ENCODE peak calls at places on chromosomes 6 and 20, in seven cellular contexts. P is psoas muscle, M is heart right ventricle, O is transverse colon, J is aorta, W is cardiac muscle cell, V is astrocyte. R is an unnamed sample.

GRCh38 chr20:64038579-64039292 is 2.8 kb downstream of the C20orf204 start:
- DNase-seq in V (peak; percentile 69), P (peak; percentile 85), M (peak; percentile 83), J (peak; percentile 92), W (peak; percentile 83), O (peak; percentile 78), R (peak; percentile 78)

GRCh38 chr6:170156448-170157375 is 134.2 kb downstream of the DLL1 start:
- DNase-seq in W (no peak), J (no peak), P (peak; percentile 36), V (no peak), M (no peak), O (no peak), R (no peak)

GRCh38 chr6:84432616-84433015 is 205.2 kb upstream of the CEP162 start:
- DNase-seq in J (no peak), P (no peak), W (no peak), V (no peak), O (no peak), M (no peak), R (no peak)

GRCh38 chr6:35519313-35520015 is 6.8 kb upstream of the TULP1 start:
- DNase-seq in J (no peak), V (no peak), M (no peak), O (no peak), W (no peak), P (no peak), R (no peak)

GRCh38 chr6:30480536-30481156 is 8.7 kb upstream of the HLA-E start:
- DNase-seq in O (no peak), W (no peak), P (no peak), M (no peak), V (no peak), J (no peak), R (no peak)

GRCh38 chr20:36085686-36086267 is 68.8 kb upstream of the EPB41L1 start:
- DNase-seq in O (peak; percentile 70), V (peak; percentile 65), M (no peak), W (no peak), P (no peak), J (no peak), R (peak; percentile 74)

GRCh38 chr6:108651781-108652227 is 91.1 kb downstream of the FOXO3 start:
- DNase-seq in W (no peak), V (peak; percentile 92), P (peak; percentile 76), O (no peak), M (no peak), J (peak; percentile 79), R (peak; percentile 92)

GRCh38 chr20:18456600-18456999 is 10.2 kb downstream of the DZANK1 start:
- DNase-seq in J (no peak), O (no peak), V (no peak), M (no peak), W (no peak), P (no peak), R (no peak)

GRCh38 chr6:25652007-25652515 is at the start of gene SCGN:
- DNase-seq in P (peak; percentile 61), M (peak; percentile 62), V (peak; percentile 45), W (peak; percentile 91), O (peak; percentile 58), J (peak; percentile 88), R (peak; percentile 61)

GRCh38 chr6:137086031-137086430 is 41.3 kb upstream of the IL20RA start:
- DNase-seq in W (no peak), P (no peak), J (no peak), V (no peak), O (no peak), M (no peak), R (no peak)

GRCh38 chr6:66068907-66069306 is 361.9 kb upstream of the EYS start:
- DNase-seq in O (no peak), P (no peak), V (no peak), J (no peak), W (no peak), M (no peak), R (no peak)

GRCh38 chr20:43849496-43850197 is 65.0 kb upstream of the TOX2 start:
- DNase-seq in W (no peak), M (no peak), O (no peak), P (peak; percentile 55), J (no peak), V (peak; percentile 50), R (peak; percentile 57)

GRCh38 chr6:36510365-36510764 is 36.9 kb downstream of the STK38 start:
- DNase-seq in M (peak; percentile 25), W (no peak), P (no peak), J (no peak), V (no peak), O (peak; percentile 95), R (no peak)

GRCh38 chr6:81138236-81138635 is 614.2 kb downstream of the TENT5A start:
- DNase-seq in J (no peak), V (no peak), M (no peak), W (no peak), P (no peak), O (no peak), R (no peak)

GRCh38 chr20:43925786-43926185 is 11.1 kb downstream of the TOX2 start:
- DNase-seq in O (peak; percentile 40), J (peak; percentile 71), M (peak; percentile 38), P (no peak), W (no peak), V (peak; percentile 36), R (peak; percentile 66)

GRCh38 chr6:156977527-156978291 is 200.5 kb downstream of the ARID1B start:
- DNase-seq in J (no peak), M (no peak), V (peak; percentile 53), W (no peak), O (no peak), P (peak; percentile 64), R (peak; percentile 53)

GRCh38 chr6:156980515-156980914 is 203.3 kb downstream of the ARID1B start:
- DNase-seq in W (peak; percentile 56), M (no peak), O (no peak), V (no peak), J (no peak), P (no peak), R (no peak)

GRCh38 chr6:156978948-156979347 is 201.8 kb downstream of the ARID1B start:
- DNase-seq in W (no peak), V (no peak), M (no peak), J (no peak), P (no peak), O (no peak), R (no peak)

GRCh38 chr6:156982168-156982567 is 205.0 kb downstream of the ARID1B start:
- DNase-seq in J (no peak), M (no peak), W (no peak), V (no peak), P (no peak), O (no peak), R (no peak)

GRCh38 chr6:156980948-156981347 is 203.8 kb downstream of the ARID1B start:
- DNase-seq in V (no peak), P (no peak), M (no peak), O (no peak), J (no peak), W (no peak), R (no peak)
- H3K4me1 ChIP-seq in V (no peaks in the 10 kb centered on the region), P (peaks cover 82% of the 10 kb centered on the region), M (peaks cover 75% of the 10 kb centered on the region), O (peaks cover 71% of the 10 kb centered on the region), J (peaks cover 8% of the 10 kb centered on the region), W (peaks cover 4% of the 10 kb centered on the region), R (no peaks in the 10 kb centered on the region)

DNA sequence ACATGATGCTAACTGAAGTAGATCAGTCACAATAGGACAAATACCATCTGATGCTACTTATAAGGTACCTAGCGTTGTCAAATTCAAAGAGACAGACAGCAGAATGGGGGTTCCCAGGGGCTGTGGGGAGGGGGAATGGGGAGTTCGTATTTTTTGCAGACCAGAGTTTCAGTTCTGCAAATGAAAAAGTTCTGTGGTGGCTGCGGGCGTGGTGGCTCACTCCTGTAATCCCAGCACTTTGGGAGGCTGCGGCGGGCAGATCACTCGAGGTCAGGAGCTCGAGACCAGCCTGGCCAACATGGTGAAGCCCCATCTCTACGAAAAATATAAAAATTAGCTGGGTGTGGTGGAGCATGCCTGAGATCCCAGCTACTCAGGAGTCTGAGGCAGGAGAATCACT is 68.1 kb downstream of the SLC22A23 start:
- DNase-seq in J (no peak), P (no peak), W (no peak), O (no peak), V (no peak), M (no peak), R (no peak)
- H3K4me1 ChIP-seq in J (no peaks in the 10 kb centered on the region), P (peaks cover 8% of the 10 kb centered on the region), W (peaks cover 19% of the 10 kb centered on the region), O (peaks cover 82% of the 10 kb centered on the region), V (peaks cover 38% of the 10 kb centered on the region), M (peaks cover 19% of the 10 kb centered on the region), R (peaks cover 3% of the 10 kb centered on the region)

GRCh38 chr20:5153152-5153467 is 26.3 kb downstream of the CDS2 start:
- DNase-seq in V (no peak), W (no peak), J (no peak), M (no peak), P (no peak), O (no peak), R (no peak)

GRCh38 chr20:5150226-5151076 is 23.6 kb downstream of the CDS2 start:
- DNase-seq in V (peak; percentile 60), J (no peak), O (no peak), W (no peak), M (no peak), P (peak; percentile 65), R (peak; percentile 69)

GRCh38 chr20:5147193-5147592 is 20.4 kb downstream of the CDS2 start:
- DNase-seq in P (no peak), M (no peak), V (no peak), J (no peak), W (no peak), O (no peak), R (no peak)

GRCh38 chr20:5148581-5148980 is 21.8 kb downstream of the CDS2 start:
- DNase-seq in O (no peak), W (no peak), J (no peak), V (no peak), M (no peak), P (no peak), R (no peak)

DNA sequence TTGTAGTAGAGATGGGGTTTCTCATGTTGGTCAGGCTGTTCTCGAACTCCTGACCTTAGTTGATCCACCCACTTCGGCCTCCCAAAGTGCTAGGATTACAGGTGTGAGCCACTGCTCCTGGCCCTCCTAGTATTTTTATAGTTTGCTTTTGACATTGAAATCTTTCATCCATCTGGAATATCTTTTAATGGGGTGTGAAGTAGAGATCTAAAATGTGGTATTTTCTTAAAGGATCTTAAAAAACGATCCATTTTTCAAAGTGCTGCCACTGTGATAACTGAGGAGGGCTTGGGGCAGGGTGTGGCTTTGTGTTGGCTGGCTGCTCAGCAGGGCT is 23.1 kb downstream of the CDS2 start:
- DNase-seq in M (no peak), W (no peak), J (no peak), O (no peak), V (no peak), P (no peak), R (no peak)
- H3K4me1 ChIP-seq in M (peaks cover 98% of the 10 kb centered on the region), W (peaks cover 3% of the 10 kb centered on the region), J (peaks cover 11% of the 10 kb centered on the region), O (peaks cover 90% of the 10 kb centered on the region), V (peaks cover 11% of the 10 kb centered on the region), P (peaks cover 68% of the 10 kb centered on the region), R (peaks cover 9% of the 10 kb centered on the region)

GRCh38 chr20:62885046-62885445 is 23.4 kb upstream of the TCFL5 start:
- DNase-seq in J (no peak), V (no peak), P (peak; percentile 15), O (no peak), M (no peak), W (no peak), R (no peak)

GRCh38 chr20:62886709-62887058 is 25.1 kb upstream of the TCFL5 start:
- DNase-seq in V (no peak), J (no peak), P (no peak), O (no peak), M (no peak), W (no peak), R (no peak)

GRCh38 chr20:62884556-62884955 is 22.9 kb upstream of the TCFL5 start:
- DNase-seq in W (no peak), J (no peak), O (no peak), M (no peak), P (peak; percentile 27), V (no peak), R (no peak)

GRCh38 chr20:62887147-62887859 is 25.7 kb upstream of the TCFL5 start:
- DNase-seq in O (peak; percentile 84), W (peak; percentile 46), P (peak; percentile 64), M (peak; percentile 52), J (no peak), V (peak; percentile 92), R (peak; percentile 96)

GRCh38 chr20:62885808-62886708 is 24.4 kb upstream of the TCFL5 start:
- DNase-seq in P (peak; percentile 26), V (no peak), J (no peak), W (no peak), M (no peak), O (peak; percentile 42), R (no peak)
- H3K4me1 ChIP-seq in P (no peaks in the 10 kb centered on the region), V (peaks cover 19% of the 10 kb centered on the region), J (no peaks in the 10 kb centered on the region), W (no peaks in the 10 kb centered on the region), M (peaks cover 13% of the 10 kb centered on the region), O (peaks cover 12% of the 10 kb centered on the region), R (peaks cover 15% of the 10 kb centered on the region)